ENCODE peak calls at places on chromosomes 2 and 18, in nine cellular contexts. S, M, Z, J, Q, R, P, C and G are unnamed samples.

GRCh38 chr2:157395811-157396210 is 48.1 kb downstream of the CYTIP start:
- DNase-seq in S (no peak), M (no peak), Z (no peak), J (no peak), Q (no peak), R (no peak), P (no peak), C (no peak), G (no peak)

GRCh38 chr2:107730898-107731297 is 95.8 kb upstream of the RGPD4 start:
- DNase-seq in S (no peak), M (no peak), Z (no peak), J (no peak), Q (no peak), R (no peak), P (no peak), C (no peak), G (no peak)

GRCh38 chr2:69216535-69217332 is 170.3 kb downstream of the GFPT1 start:
- DNase-seq in S (peak; percentile 79), M (no peak), Z (no peak), J (no peak), Q (no peak), R (no peak), P (no peak), C (no peak), G (no peak)

GRCh38 chr2:9262671-9263171 is 56.1 kb downstream of the ASAP2 start:
- DNase-seq in S (no peak), M (no peak), Z (no peak), J (no peak), Q (no peak), R (no peak), P (no peak), C (no peak), G (no peak)

GRCh38 chr2:66301767-66302140 is 133.2 kb upstream of the MEIS1 start:
- DNase-seq in S (no peak), M (no peak), Z (no peak), J (no peak), Q (no peak), R (no peak), P (no peak), C (no peak), G (no peak)

GRCh38 chr2:101307503-101307902 is 998 bp downstream of the RNF149 start:
- DNase-seq in S (no peak), M (no peak), Z (no peak), J (peak; percentile 56), Q (no peak), R (no peak), P (no peak), C (no peak), G (no peak)

GRCh38 chr2:158845869-158846268 is 50.8 kb downstream of the DAPL1 start:
- DNase-seq in S (peak; percentile 56), M (peak; percentile 52), Z (no peak), J (no peak), Q (no peak), R (no peak), P (no peak), C (no peak), G (no peak)

GRCh38 chr2:66888791-66889631 is 454.1 kb downstream of the MEIS1 start:
- DNase-seq in S (peak; percentile 100), M (no peak), Z (no peak), J (no peak), Q (no peak), R (no peak), P (no peak), C (no peak), G (no peak)

GRCh38 chr2:189783451-189783926 is 650 bp downstream of the ORMDL1 start:
- DNase-seq in S (peak; percentile 45), M (no peak), Z (no peak), J (no peak), Q (no peak), R (peak; percentile 8), P (no peak), C (no peak), G (no peak)

GRCh38 chr2:232869138-232870001 is 694 bp upstream of the SNORC start:
- DNase-seq in S (no peak), M (no peak), Z (no peak), J (no peak), Q (no peak), R (no peak), P (no peak), C (peak; percentile 76), G (no peak)

GRCh38 chr2:147351789-147352188 is 493.0 kb upstream of the ACVR2A start:
- DNase-seq in S (no peak), M (no peak), Z (no peak), J (no peak), Q (no peak), R (no peak), P (no peak), C (no peak), G (no peak)

GRCh38 chr18:11868230-11868629 is 17.0 kb downstream of the CHMP1B start:
- DNase-seq in S (no peak), M (no peak), Z (no peak), J (no peak), Q (no peak), R (peak; percentile 35), P (no peak), C (peak; percentile 23), G (no peak)